ENCODE peak calls at places on chromosomes 7 and 10, in four cellular contexts. B, U, O and H are unnamed samples.

GRCh38 chr7:101527844-101528667 is 101.0 kb downstream of the MYL10 start:
- DNase-seq in B (no peak), U (no peak), O (no peak), H (peak)

GRCh38 chr10:80136134-80136571 is 3.6 kb downstream of the PLAC9 start:
- DNase-seq in B (peak), U (no peak), O (no peak), H (no peak)

GRCh38 chr10:42864575-42864974 is 82.0 kb downstream of the BMS1 start:
- DNase-seq in B (no peak), U (peak), O (no peak), H (no peak)

GRCh38 chr7:150941983-150942590 is 36.0 kb downstream of the KCNH2 start:
- DNase-seq in B (no peak), U (peak), O (no peak), H (no peak)

GRCh38 chr10:24463683-24464426 is 254.9 kb downstream of the KIAA1217 start:
- DNase-seq in B (no peak), U (peak), O (no peak), H (no peak)

GRCh38 chr7:79936281-79936983 is 198.2 kb upstream of the GNAI1 start:
- DNase-seq in B (no peak), U (no peak), O (no peak), H (no peak)

GRCh38 chr7:34260282-34260681 is 354.9 kb downstream of the BMPER start:
- DNase-seq in B (no peak), U (peak), O (no peak), H (no peak)

GRCh38 chr7:30970594-30971094 is 6.9 kb downstream of the GHRHR start:
- DNase-seq in B (no peak), U (peak), O (no peak), H (no peak)

GRCh38 chr10:58512470-58513188 is at the start of gene BICC1:
- DNase-seq in B (peak), U (peak), O (no peak), H (no peak)

GRCh38 chr10:23804125-23804524 is 365.2 kb downstream of the OTUD1 start:
- DNase-seq in B (no peak), U (no peak), O (no peak), H (no peak)

GRCh38 chr10:77082601-77083252 is 554.9 kb downstream of the KCNMA1 start:
- DNase-seq in B (no peak), U (peak), O (no peak), H (no peak)

GRCh38 chr10:47239211-47239610 is 60.8 kb upstream of the GDF10 start:
- DNase-seq in B (no peak), U (no peak), O (no peak), H (no peak)

GRCh38 chr10:81725851-81726250 is 149.1 kb upstream of the NRG3 start:
- DNase-seq in B (no peak), U (no peak), O (no peak), H (no peak)

GRCh38 chr7:140557069-140557468 is 77.8 kb upstream of the MKRN1 start:
- DNase-seq in B (no peak), U (no peak), O (no peak), H (no peak)

GRCh38 chr10:118590334-118590733 is 5.1 kb downstream of the PRLHR start:
- DNase-seq in B (peak), U (peak), O (no peak), H (peak)

GRCh38 chr10:44326474-44327030 is 58.3 kb downstream of the CXCL12 start:
- DNase-seq in B (no peak), U (no peak), O (no peak), H (no peak)

GRCh38 chr7:82156938-82157337 is 286.6 kb downstream of the CACNA2D1 start:
- DNase-seq in B (no peak), U (no peak), O (no peak), H (no peak)

GRCh38 chr10:69065406-69066361 is 22.2 kb upstream of the SRGN start:
- DNase-seq in B (peak), U (no peak), O (no peak), H (no peak)

GRCh38 chr10:10361486-10361885 is 656.2 kb upstream of the CELF2 start:
- DNase-seq in B (no peak), U (peak), O (no peak), H (no peak)

GRCh38 chr10:10854715-10855114 is 163.0 kb upstream of the CELF2 start:
- DNase-seq in B (no peak), U (no peak), O (no peak), H (no peak)

GRCh38 chr7:117092801-117093200 is 139.5 kb downstream of the ST7 start:
- DNase-seq in B (no peak), U (no peak), O (no peak), H (no peak)

GRCh38 chr7:90605055-90605454 is 8.9 kb downstream of the CDK14 start:
- DNase-seq in B (no peak), U (no peak), O (no peak), H (no peak)

GRCh38 chr7:101516849-101517248 is 112.2 kb downstream of the MYL10 start:
- DNase-seq in B (no peak), U (peak), O (no peak), H (no peak)